ENCODE peak calls at places on chromosome 10, in seven cellular contexts. V is ovary; B is KG1; M is GM23248; J is NCI-H1105; C is activated naive CD8-positive, alpha-beta T cell treated with anti-CD3 and anti-CD28 coated beads, Interleukin-2, amount 50 U/mL, for 24 hours; O is M059J. H is an unnamed sample.

GRCh38 chr10:123996302-123996701 is 97.1 kb downstream of the CHST15 start:
- DNase-seq in C (no peak), M (no peak), V (no peak), B (no peak), J (no peak), O (no peak), H (no peak)

GRCh38 chr10:95655571-95656290 is 780 bp downstream of the ALDH18A1 start:
- DNase-seq in J (peak), V (no peak), O (peak), C (peak), M (peak), B (peak), H (peak)

GRCh38 chr10:18214692-18215563 is 74.7 kb downstream of the CACNB2 start:
- DNase-seq in O (peak), M (peak), J (no peak), B (peak), C (peak), V (peak), H (peak)

GRCh38 chr10:124005991-124006392 is 87.4 kb downstream of the CHST15 start:
- DNase-seq in J (no peak), M (peak), C (no peak), V (peak), B (no peak), O (no peak), H (no peak)

GRCh38 chr10:6044060-6044459 is 18.1 kb downstream of the IL2RA start:
- DNase-seq in J (no peak), V (no peak), C (no peak), B (no peak), O (no peak), M (no peak), H (no peak)

GRCh38 chr10:119523916-119524719 is 18.4 kb downstream of the RGS10 start:
- DNase-seq in J (no peak), V (no peak), M (no peak), B (no peak), C (no peak), O (no peak), H (no peak)

GRCh38 chr10:6776170-6776569 is 196.1 kb upstream of the PRKCQ start:
- DNase-seq in C (no peak), J (no peak), B (no peak), O (no peak), M (no peak), V (no peak), H (no peak)

GRCh38 chr10:59240581-59241183 is 64.2 kb downstream of the PHYHIPL start:
- DNase-seq in B (peak), O (peak), C (no peak), M (peak), J (no peak), V (no peak), H (peak)

GRCh38 chr10:90751107-90751997 is 106.5 kb downstream of the HTR7 start:
- DNase-seq in B (no peak), V (no peak), O (peak), C (peak), M (peak), J (no peak), H (peak)

GRCh38 chr10:103767756-103768155 is 87.6 kb downstream of the SH3PXD2A start:
- DNase-seq in V (no peak), B (no peak), C (no peak), J (no peak), M (no peak), O (no peak), H (no peak)

H was measured in OCI-LY7.